ENCODE peak calls at places on chromosomes 2 and 18, in eight cellular contexts. Q, H, J, G, X, O, P and M are unnamed samples.

GRCh38 chr18:48622911-48623431 is 84.1 kb downstream of the CTIF start:
- DNase-seq in P (no peak), J (no peak), O (peak; percentile 70), H (no peak), G (no peak), X (peak; percentile 80), Q (peak; percentile 19), M (no peak)

GRCh38 chr2:159516241-159516758 is 100.0 kb downstream of the BAZ2B start:
- DNase-seq in J (no peak), X (peak; percentile 39), O (no peak), G (no peak), Q (peak; percentile 5), P (peak; percentile 69), H (no peak), M (no peak)

GRCh38 chr2:226077031-226077430 is 677.5 kb downstream of the NYAP2 start:
- DNase-seq in G (no peak), O (no peak), H (no peak), X (no peak), J (no peak), P (peak; percentile 22), Q (no peak), M (no peak)

GRCh38 chr2:210189452-210190143 is 18.4 kb upstream of the KANSL1L start:
- DNase-seq in O (no peak), H (no peak), Q (no peak), P (no peak), J (no peak), X (no peak), G (no peak), M (no peak)

GRCh38 chr2:240988146-240988545 is 10.3 kb upstream of the SNED1 start:
- DNase-seq in G (peak; percentile 21), J (no peak), O (no peak), H (no peak), Q (peak; percentile 24), P (no peak), X (no peak), M (no peak)

GRCh38 chr18:49359732-49360444 is 100.6 kb downstream of the DYM start:
- DNase-seq in G (no peak), J (no peak), O (no peak), X (peak; percentile 75), Q (no peak), P (no peak), H (no peak), M (no peak)

GRCh38 chr2:218081695-218082094 is 12.6 kb downstream of the RUFY4 start:
- DNase-seq in P (no peak), Q (peak; percentile 58), X (peak; percentile 59), O (peak; percentile 11), J (no peak), G (peak; percentile 32), H (no peak), M (peak; percentile 86)

GRCh38 chr18:33560686-33561370 is 17.2 kb upstream of the ASXL3 start:
- DNase-seq in H (no peak), J (no peak), P (no peak), Q (peak; percentile 70), X (peak; percentile 51), O (peak; percentile 57), G (no peak), M (no peak)

GRCh38 chr2:236045264-236046235 is 122.6 kb downstream of the GBX2 start:
- DNase-seq in Q (no peak), P (no peak), J (no peak), G (no peak), O (no peak), H (no peak), X (no peak), M (no peak)

GRCh38 chr2:180622122-180622918 is 358.1 kb upstream of the UBE2E3 start:
- DNase-seq in H (no peak), P (no peak), J (no peak), O (no peak), Q (peak; percentile 53), G (no peak), X (peak; percentile 55), M (no peak)

GRCh38 chr2:164739966-164740365 is 101.7 kb downstream of the COBLL1 start:
- DNase-seq in O (no peak), J (no peak), X (peak; percentile 69), Q (peak; percentile 38), H (no peak), G (no peak), P (peak; percentile 45), M (no peak)

GRCh38 chr18:30730915-30731314 is 311.6 kb downstream of the DSC3 start:
- DNase-seq in J (no peak), P (no peak), O (no peak), X (no peak), G (no peak), Q (no peak), H (no peak), M (no peak)

GRCh38 chr2:149473538-149473937 is 114.0 kb downstream of the MMADHC start:
- DNase-seq in P (peak; percentile 97), G (no peak), Q (no peak), O (no peak), H (no peak), X (no peak), J (no peak), M (no peak)

GRCh38 chr2:133266075-133266925 is 302.0 kb downstream of the NCKAP5 start:
- DNase-seq in O (peak; percentile 82), J (peak; percentile 28), P (peak; percentile 69), Q (no peak), X (peak; percentile 29), H (no peak), G (no peak), M (no peak)
- TF ChIP-seq CTCF in O (peak; percentile 62), J (peak; percentile 44), P (peak; percentile 47), Q (peak; percentile 47), X (no peak), H (no peak), G (no peak), M (no peak)

GRCh38 chr18:44835555-44836156 is 155.0 kb downstream of the SETBP1 start:
- DNase-seq in G (no peak), X (no peak), P (no peak), O (no peak), Q (no peak), H (no peak), J (no peak), M (no peak)
- TF ChIP-seq CTCF in G (no peak), X (no peak), P (no peak), O (no peak), Q (no peak), H (no peak), J (no peak), M (no peak)

DNA sequence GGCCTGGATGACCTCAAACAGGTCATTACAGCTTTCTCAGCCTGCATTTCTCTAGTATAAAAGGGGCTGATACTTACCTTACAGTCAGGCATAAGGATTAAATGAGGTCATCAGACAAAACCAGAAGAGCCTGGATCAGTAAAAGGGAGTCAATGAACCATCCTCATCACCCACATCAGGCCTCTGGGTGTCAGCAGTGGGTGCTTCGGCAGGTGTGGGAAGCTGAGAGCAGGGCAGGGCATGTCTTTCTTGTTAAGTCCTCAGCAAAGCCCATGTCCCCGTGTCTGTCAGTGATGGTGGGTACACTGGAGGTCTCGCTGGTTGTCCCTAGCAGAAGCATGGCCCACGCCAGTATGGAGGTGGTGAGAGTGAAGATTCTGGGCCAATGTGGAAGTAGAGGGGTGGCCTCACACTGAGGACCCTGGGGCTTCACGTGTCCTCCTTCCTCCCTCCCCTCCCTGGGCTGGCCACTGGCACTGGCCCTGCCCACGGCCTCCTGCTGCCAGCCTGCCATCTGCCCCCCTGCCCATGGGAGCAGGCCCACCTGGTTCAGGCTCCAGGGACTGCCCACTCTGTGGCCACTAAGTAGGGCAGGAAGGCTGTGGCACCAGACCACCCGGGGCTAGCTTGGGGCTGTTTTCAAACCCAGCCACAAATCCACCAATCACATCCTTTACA is 4.4 kb downstream of the ADRA2B start:
- DNase-seq in O (no peak), J (no peak), G (peak; percentile 13), H (no peak), Q (no peak), P (no peak), X (no peak), M (no peak)
- TF ChIP-seq CTCF in O (no peak), J (no peak), G (no peak), H (no peak), Q (no peak), P (no peak), X (no peak), M (no peak)

GRCh38 chr18:76844144-76844543 is 21.8 kb downstream of the ZNF236 start:
- DNase-seq in X (no peak), P (no peak), J (no peak), G (no peak), H (no peak), O (no peak), Q (no peak), M (no peak)

GRCh38 chr18:76850112-76850511 is 27.8 kb downstream of the ZNF236 start:
- DNase-seq in P (no peak), J (no peak), X (no peak), H (no peak), O (no peak), Q (no peak), G (no peak), M (no peak)

GRCh38 chr18:76846217-76846616 is 23.9 kb downstream of the ZNF236 start:
- DNase-seq in J (no peak), G (no peak), P (no peak), X (no peak), O (no peak), H (no peak), Q (no peak), M (no peak)

GRCh38 chr18:76844742-76845477 is 22.6 kb downstream of the ZNF236 start:
- DNase-seq in O (no peak), X (peak; percentile 14), P (no peak), J (no peak), Q (no peak), G (no peak), H (no peak), M (no peak)

DNA sequence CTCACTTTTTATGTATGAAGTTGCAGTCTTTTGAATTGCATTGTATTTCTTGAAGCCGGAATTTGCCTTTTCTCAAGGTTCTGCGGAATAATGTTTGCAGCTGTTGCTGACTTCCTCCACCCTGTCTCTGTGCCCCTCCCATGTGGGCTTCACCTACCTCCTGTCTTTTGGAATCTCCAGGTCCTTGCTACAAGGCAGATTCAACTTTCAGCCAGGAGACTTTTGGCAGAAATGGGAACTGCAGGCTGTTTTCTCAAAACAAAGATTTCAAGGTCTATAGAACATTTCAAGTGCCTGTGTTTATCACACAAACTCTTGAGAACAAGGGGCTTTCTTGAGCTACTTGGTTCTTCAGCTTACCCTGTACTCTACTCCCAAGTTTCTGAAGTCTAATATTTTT is 25.6 kb downstream of the ZNF236 start:
- DNase-seq in H (no peak), P (no peak), O (peak; percentile 61), J (no peak), Q (no peak), G (no peak), X (no peak), M (no peak)
- TF ChIP-seq CTCF in H (no peak), P (no peak), O (peak; percentile 52), J (no peak), Q (peak; percentile 47), G (no peak), X (no peak), M (peak; percentile 10)

GRCh38 chr2:25669520-25669919 is 3.9 kb downstream of the DTNB start:
- DNase-seq in X (no peak), P (no peak), G (no peak), O (peak; percentile 74), Q (no peak), H (no peak), J (no peak), M (no peak)

GRCh38 chr2:25666218-25666617 is 7.2 kb downstream of the DTNB start:
- DNase-seq in G (no peak), P (no peak), O (no peak), X (no peak), H (no peak), J (no peak), Q (no peak), M (no peak)

GRCh38 chr2:25664531-25665307 is 8.7 kb downstream of the DTNB start:
- DNase-seq in O (peak; percentile 76), J (peak; percentile 34), X (peak; percentile 41), P (peak; percentile 83), H (peak; percentile 53), G (peak; percentile 60), Q (peak; percentile 62), M (no peak)
- TF ChIP-seq CTCF in O (peak; percentile 86), J (peak; percentile 81), X (peak; percentile 84), P (peak; percentile 86), H (peak; percentile 66), G (peak; percentile 62), Q (peak; percentile 89), M (peak; percentile 82)